ENCODE peak calls at places on chromosomes 11 and 22, in six cellular contexts. K is kidney; D is CD8-positive, alpha-beta T cell; U is neural progenitor cell; A is left ventricle myocardium inferior; H is thoracic aorta. L is an unnamed sample.

GRCh38 chr11:2574553-2575535 is 125.0 kb downstream of the KCNQ1OT1 start:
- DNase-seq in K (peak), D (no peak), U (no peak), A (no peak), H (no peak), L (no peak)

GRCh38 chr22:49657275-49657973 is 170.2 kb downstream of the BRD1 start:
- DNase-seq in K (peak), D (peak), U (no peak), A (peak), H (no peak), L (peak)

GRCh38 chr11:8777907-8778767 is 95.5 kb downstream of the RPL27A start:
- DNase-seq in K (no peak), D (no peak), U (peak), A (peak), H (peak), L (peak)

GRCh38 chr11:20458905-20459632 is 71.6 kb downstream of the PRMT3 start:
- DNase-seq in K (no peak), D (no peak), U (no peak), A (no peak), H (no peak), L (no peak)

GRCh38 chr11:12280838-12281565 is 96.4 kb upstream of the PARVA start:
- DNase-seq in K (peak), D (no peak), U (no peak), A (no peak), H (no peak), L (no peak)

GRCh38 chr11:34234086-34234740 is 123.6 kb downstream of the ABTB2 start:
- DNase-seq in K (peak), D (peak), U (peak), A (no peak), H (no peak), L (peak)

GRCh38 chr11:10564692-10565318 is 3.7 kb downstream of the LYVE1 start:
- DNase-seq in K (no peak), D (no peak), U (no peak), A (no peak), H (no peak), L (no peak)

GRCh38 chr11:83238111-83238510 is 44.6 kb downstream of the ANKRD42 start:
- DNase-seq in K (no peak), D (no peak), U (no peak), A (no peak), H (no peak), L (no peak)

GRCh38 chr11:96288915-96289314 is 54.1 kb downstream of the MAML2 start:
- DNase-seq in K (no peak), D (no peak), U (no peak), A (no peak), H (no peak), L (no peak)

GRCh38 chr11:80970016-80970516 is 1529.2 kb upstream of the TENM4 start:
- DNase-seq in K (no peak), D (no peak), U (no peak), A (no peak), H (no peak), L (no peak)

GRCh38 chr22:29343313-29343805 is 27.9 kb upstream of the RASL10A start:
- DNase-seq in K (no peak), D (no peak), U (peak), A (peak), H (no peak), L (no peak)

GRCh38 chr11:27699242-27699925 is 871 bp downstream of the BDNF start:
- DNase-seq in K (no peak), D (no peak), U (peak), A (no peak), H (no peak), L (no peak)
- H3K4me3 ChIP-seq in K (peak), D (no peak), U (peak), A (peak), H (peak), L (no peak)

DNA sequence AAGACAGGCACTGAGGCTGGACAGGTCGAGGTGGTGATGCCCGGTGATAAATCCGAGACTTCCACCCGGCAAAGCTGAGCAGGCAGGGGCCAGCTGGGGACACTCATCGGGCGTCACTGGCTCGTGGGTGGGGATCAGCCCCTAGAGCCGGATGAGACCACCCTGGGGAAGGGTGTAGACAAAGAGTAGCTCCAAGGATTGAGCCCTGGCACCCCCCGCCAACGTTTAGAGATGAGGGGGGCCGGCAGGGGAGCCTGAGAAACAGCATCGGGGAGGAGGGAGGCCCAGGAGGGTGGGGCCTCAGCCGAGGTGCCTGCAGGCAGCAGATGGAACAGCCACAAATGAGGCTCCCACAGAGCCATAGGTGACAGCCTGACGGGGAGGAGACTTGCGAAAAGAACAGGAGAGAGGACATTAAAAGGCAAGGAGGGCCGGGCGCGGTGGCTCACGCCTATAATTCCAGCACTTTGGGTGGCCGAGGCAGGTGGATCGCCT is 27.4 kb upstream of the CBX7 start:
- DNase-seq in K (no peak), D (no peak), U (peak), A (no peak), H (no peak), L (no peak)
- TF ChIP-seq CTCF in K (no peak), D (no peak), U (no peak), A (no peak), H (no peak), L (no peak)

DNA sequence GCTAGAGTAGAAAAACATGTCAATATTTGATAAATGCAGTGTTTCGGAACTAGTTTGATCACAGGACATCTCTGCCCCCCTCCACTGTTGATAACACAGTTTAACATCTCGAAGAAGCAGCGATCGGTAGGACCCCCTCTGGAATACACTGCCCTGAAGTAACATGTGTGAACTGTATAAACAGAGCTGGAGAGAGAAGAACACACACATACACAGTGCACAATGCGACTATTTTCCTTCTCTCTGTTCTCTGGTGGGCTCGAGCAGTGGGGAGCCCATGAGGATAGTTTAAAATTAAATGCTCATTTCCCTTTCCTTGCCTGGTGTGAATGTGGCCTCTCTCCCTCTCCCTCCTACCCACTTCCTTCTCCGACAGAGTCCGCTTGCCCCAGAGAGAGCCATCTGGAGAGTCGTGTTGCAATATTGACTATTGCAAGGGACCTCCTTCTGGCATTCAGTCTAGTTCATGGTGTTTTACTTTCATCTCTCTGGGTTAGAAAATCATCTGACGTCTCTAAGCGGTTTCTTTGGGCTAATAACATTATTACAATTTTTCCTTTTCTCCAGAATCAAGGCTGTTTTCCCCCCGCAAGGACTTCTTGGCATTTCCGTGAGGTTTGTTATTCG is 51.6 kb upstream of the BARX2 start:
- DNase-seq in K (no peak), D (no peak), U (no peak), A (no peak), H (no peak), L (no peak)
- H3K4me3 ChIP-seq in K (no peak), D (no peak), U (no peak), A (peak), H (no peak), L (no peak)

DNA sequence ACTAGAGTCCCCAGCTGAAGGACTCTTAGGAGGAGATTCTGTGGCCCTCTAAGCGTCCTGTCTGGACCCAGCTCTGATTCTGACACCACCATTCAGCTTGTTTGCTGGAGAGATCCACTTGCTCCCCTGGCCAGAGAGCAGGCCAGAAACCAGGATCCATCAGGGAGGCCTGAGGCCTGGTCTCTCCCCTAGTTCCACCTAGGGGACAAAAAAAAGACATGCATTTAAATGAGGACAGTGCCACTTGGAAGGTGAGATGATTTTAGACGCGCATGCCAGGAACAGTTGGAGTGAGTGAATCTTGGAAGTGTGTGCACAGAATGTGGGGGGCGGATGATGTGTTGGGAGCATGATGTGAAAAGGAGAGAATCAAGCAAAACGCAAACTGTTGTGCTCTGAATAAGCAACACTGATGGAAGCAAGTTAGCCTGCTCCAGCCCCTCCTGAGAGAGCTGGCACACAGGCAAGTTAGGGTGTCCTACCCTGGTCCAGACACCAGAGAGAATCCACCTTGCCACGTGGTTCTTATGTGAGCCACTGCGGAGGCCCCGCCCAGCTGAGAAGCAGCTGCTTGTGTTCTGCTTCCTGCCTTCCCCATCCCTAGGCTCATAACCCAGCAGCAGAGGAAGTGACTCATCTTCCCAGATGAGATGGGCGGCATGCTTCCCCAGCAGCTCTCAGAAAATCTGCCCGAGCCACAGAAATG is 8.0 kb upstream of the SLCO2B1 start:
- DNase-seq in K (peak), D (peak), U (no peak), A (peak), H (no peak), L (peak)
- TF ChIP-seq CTCF in K (no peak), D (no peak), U (no peak), A (no peak), H (no peak), L (no peak)

DNA sequence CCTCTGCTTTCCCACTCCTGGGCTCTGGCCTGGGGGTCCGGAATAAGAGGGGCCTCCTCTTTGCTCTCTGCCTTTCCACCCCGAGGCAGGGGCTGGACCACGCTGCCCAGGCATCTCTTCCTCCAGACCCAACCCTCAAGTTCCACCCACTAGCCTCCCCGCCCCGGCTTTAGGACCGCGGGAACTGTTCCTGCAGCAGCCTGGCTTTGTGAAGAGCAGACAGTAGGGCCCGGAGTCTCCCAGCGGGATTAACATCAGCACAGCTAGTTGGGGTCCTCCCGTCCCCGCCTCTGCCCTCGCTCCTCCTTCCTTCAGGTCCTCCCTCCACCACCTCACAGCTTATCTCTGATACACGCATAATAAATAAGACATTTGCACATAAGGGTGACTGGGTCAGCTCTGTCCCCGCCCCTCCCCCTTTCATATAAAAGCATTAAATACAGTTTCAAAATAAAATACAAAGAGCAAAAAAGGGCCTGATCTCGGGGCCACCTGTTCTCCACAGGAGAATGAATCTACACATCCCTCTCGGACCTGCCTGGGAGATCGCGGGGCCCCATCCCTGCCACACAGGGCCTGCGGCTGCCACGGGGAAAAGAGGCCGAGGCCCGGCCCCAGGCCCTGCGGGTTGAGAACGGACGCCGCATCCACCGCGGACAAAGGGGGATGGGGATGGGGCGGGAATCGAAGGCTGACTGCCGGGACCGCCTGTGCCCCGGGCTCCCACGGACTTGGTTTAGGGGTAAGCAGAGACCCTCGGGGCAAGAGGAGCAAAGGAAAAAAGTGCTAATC is 6.5 kb downstream of the ZFTA start:
- DNase-seq in K (peak), D (no peak), U (peak), A (peak), H (no peak), L (no peak)
- H3K4me3 ChIP-seq in K (no peak), D (no peak), U (peak), A (peak), H (peak), L (no peak)

DNA sequence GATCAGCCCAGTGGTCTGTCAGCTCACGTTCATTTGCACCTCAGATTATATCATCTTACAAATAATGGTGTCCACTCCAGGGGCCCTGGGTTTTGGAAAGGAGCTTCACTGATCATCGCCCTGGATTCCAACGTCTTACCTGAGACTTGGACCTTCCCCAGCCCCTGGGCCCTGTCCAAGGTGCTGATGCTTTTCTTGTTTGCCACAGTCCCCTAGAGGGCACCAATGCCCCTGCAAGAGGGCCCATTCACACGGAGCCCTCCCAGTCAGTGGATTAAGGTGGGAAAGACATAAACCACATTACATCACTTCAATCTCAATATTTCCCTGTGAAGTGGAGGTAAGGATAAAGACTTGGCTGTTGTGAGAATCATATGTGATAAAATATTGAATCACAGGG is 167.2 kb downstream of the BUD13 start:
- DNase-seq in K (no peak), D (no peak), U (peak), A (no peak), H (no peak), L (peak)
- TF ChIP-seq CTCF in K (peak), D (no peak), U (peak), A (peak), H (no peak), L (peak)

DNA sequence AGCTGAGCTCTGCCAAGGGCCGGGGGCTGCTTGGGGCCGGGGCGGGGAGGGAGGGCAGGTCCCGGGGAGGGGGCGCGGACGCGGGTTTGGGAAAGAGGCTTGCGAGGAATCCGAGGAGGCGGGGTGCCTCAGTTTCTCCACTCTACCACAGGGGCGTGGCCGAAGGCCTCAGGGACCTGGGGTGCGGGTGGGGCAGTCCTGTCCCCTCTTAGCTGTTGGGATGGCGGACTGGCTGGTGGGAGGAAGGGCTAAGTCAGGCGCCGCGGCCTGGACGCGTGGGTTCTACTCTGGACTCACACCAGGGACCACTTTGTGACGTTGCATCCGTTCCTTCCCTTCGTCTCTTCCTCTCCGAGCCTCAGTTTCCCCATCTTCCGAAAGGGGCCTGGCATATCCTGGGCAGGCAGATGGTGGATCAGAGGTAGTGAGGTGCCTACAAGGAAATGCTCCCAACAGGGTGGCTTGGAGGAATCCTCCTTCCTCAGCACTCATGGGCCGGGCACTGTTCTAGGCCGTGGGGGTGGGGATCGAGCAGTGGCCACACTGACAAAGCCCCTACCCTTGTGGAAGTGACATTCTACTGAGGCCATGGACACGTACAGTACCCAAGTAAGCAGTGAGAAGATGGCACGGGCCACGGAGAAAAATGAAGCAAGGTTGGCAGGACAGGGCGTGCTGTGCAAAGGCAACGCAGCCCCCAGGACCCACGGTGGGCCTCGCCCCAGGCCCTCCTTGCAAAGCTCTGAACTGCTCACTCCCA is 13.2 kb downstream of the IGLL1 start:
- DNase-seq in K (peak), D (no peak), U (no peak), A (no peak), H (no peak), L (no peak)
- H3K4me3 ChIP-seq in K (no peak), D (no peak), U (peak), A (peak), H (peak), L (no peak)